ENCODE peak calls at places on chromosomes 3 and 15, in eight cellular contexts. C is breast epithelium, X is HCT116, U is suprapubic skin, V is SK-N-SH, J is sigmoid colon, N is stomach, F is spleen. M is an unnamed sample.

GRCh38 chr3:160401301-160402095 is 2.0 kb downstream of the SMC4 start:
- DNase-seq in V (no peak), N (peak), U (no peak), F (no peak), J (no peak), C (no peak), X (no peak), M (peak)

GRCh38 chr3:134883697-134884385 is 88.8 kb downstream of the EPHB1 start:
- DNase-seq in V (no peak), X (no peak), U (no peak), J (no peak), N (no peak), F (peak), C (no peak), M (no peak)

GRCh38 chr15:40843885-40844542 is at the start of gene SPINT1:
- DNase-seq in N (peak), J (no peak), C (peak), V (peak), X (no peak), F (no peak), U (no peak), M (no peak)

GRCh38 chr3:5006755-5007202 is 27.5 kb downstream of the BHLHE40 start:
- DNase-seq in V (no peak), N (no peak), J (peak), X (no peak), U (no peak), C (no peak), F (peak), M (no peak)

GRCh38 chr3:55474213-55474632 is 12.9 kb downstream of the WNT5A start:
- DNase-seq in J (no peak), F (no peak), C (no peak), U (no peak), N (no peak), X (no peak), V (no peak), M (no peak)

GRCh38 chr3:152830245-152830644 is 4.7 kb upstream of the P2RY1 start:
- DNase-seq in N (no peak), F (no peak), U (no peak), X (no peak), C (no peak), V (no peak), J (no peak), M (no peak)

GRCh38 chr3:186583820-186584219 is 13.3 kb downstream of the DNAJB11 start:
- DNase-seq in J (no peak), V (no peak), X (no peak), C (no peak), N (no peak), U (no peak), F (no peak), M (no peak)

GRCh38 chr3:48301814-48302194 is 31.7 kb downstream of the SPINK8 start:
- DNase-seq in V (peak), J (peak), N (peak), C (no peak), X (peak), U (peak), F (no peak), M (peak)

GRCh38 chr3:45343947-45344346 is 44.4 kb upstream of the LARS2 start:
- DNase-seq in X (peak), F (no peak), V (no peak), N (no peak), C (no peak), J (no peak), U (no peak), M (peak)

GRCh38 chr15:23095796-23096195 is 40.8 kb downstream of the GOLGA6L1 start:
- DNase-seq in U (no peak), N (no peak), F (no peak), C (no peak), V (no peak), J (no peak), X (no peak), M (no peak)

GRCh38 chr3:40497288-40497687 is 8.6 kb upstream of the ZNF620 start:
- DNase-seq in J (no peak), X (no peak), F (no peak), U (no peak), C (no peak), V (no peak), N (no peak), M (peak)

GRCh38 chr15:78840661-78841060 is 29.4 kb upstream of the ADAMTS7 start:
- DNase-seq in J (no peak), F (peak), U (peak), N (no peak), V (peak), X (no peak), C (no peak), M (no peak)

GRCh38 chr15:68518785-68519430 is 59.9 kb upstream of the CORO2B start:
- DNase-seq in N (no peak), F (peak), X (no peak), V (no peak), C (no peak), U (no peak), J (no peak), M (no peak)

GRCh38 chr3:82274897-82275296 is 513.5 kb upstream of the GBE1 start:
- DNase-seq in U (no peak), N (no peak), V (no peak), J (no peak), F (no peak), X (no peak), C (no peak), M (no peak)

GRCh38 chr15:95304116-95304873 is 1026.2 kb upstream of the NR2F2 start:
- DNase-seq in F (no peak), J (peak), V (no peak), C (no peak), N (no peak), X (no peak), U (no peak), M (no peak)

GRCh38 chr3:128487813-128488635 is 5.0 kb downstream of the GATA2 start:
- DNase-seq in C (peak), J (peak), V (peak), U (peak), X (peak), F (peak), N (peak), M (peak)

GRCh38 chr15:55835866-55836265 is 92.9 kb upstream of the PRTG start:
- DNase-seq in N (no peak), V (no peak), F (no peak), J (no peak), C (no peak), U (no peak), X (no peak), M (no peak)

GRCh38 chr3:143901105-143901504 is 52.8 kb upstream of the SLC9A9 start:
- DNase-seq in U (no peak), N (no peak), V (no peak), F (no peak), J (no peak), C (no peak), X (no peak), M (no peak)

GRCh38 chr3:194321666-194322640 is 29.2 kb downstream of the CPN2 start:
- DNase-seq in J (no peak), V (no peak), F (no peak), N (peak), U (no peak), X (peak), C (no peak), M (no peak)

GRCh38 chr15:64112904-64113303 is 17.1 kb downstream of the SNX1 start:
- DNase-seq in F (no peak), V (no peak), N (no peak), J (no peak), U (no peak), C (no peak), X (no peak), M (no peak)

GRCh38 chr3:189507856-189508255 is 123.3 kb upstream of the TP63 start:
- DNase-seq in J (no peak), C (no peak), X (no peak), V (no peak), U (no peak), F (no peak), N (no peak), M (no peak)

GRCh38 chr15:28246605-28247004 is 75.4 kb downstream of the HERC2 start:
- DNase-seq in U (no peak), V (no peak), C (no peak), J (no peak), N (no peak), F (no peak), X (no peak), M (no peak)

GRCh38 chr15:32824777-32825176 is 107.0 kb downstream of the GREM1 start:
- DNase-seq in F (no peak), V (no peak), C (no peak), J (no peak), X (no peak), U (no peak), N (no peak), M (peak)

GRCh38 chr3:196175116-196175625 is 36.0 kb downstream of the ZDHHC19 start:
- DNase-seq in X (no peak), F (peak), V (peak), J (no peak), U (no peak), N (no peak), C (no peak), M (no peak)

GRCh38 chr15:99058421-99058870 is 46.4 kb upstream of the SYNM start:
- DNase-seq in X (no peak), C (no peak), N (no peak), F (peak), U (no peak), J (peak), V (no peak), M (no peak)

GRCh38 chr15:101286471-101287114 is 8.5 kb downstream of the SNRPA1 start:
- DNase-seq in U (no peak), F (no peak), C (no peak), X (no peak), J (no peak), N (no peak), V (no peak), M (no peak)

GRCh38 chr3:45387636-45388348 is 584 bp upstream of the LARS2 start:
- DNase-seq in F (no peak), N (no peak), J (no peak), C (no peak), U (peak), V (no peak), X (no peak), M (no peak)

GRCh38 chr3:120198305-120198878 is 86.6 kb downstream of the GPR156 start:
- DNase-seq in J (no peak), C (no peak), U (no peak), V (no peak), X (peak), N (no peak), F (no peak), M (peak)

GRCh38 chr15:40320931-40321371 is 2.5 kb upstream of the INAFM2 start:
- DNase-seq in F (peak), V (peak), J (peak), N (peak), X (peak), U (no peak), C (no peak), M (peak)

GRCh38 chr3:9066141-9066540 is 102.9 kb upstream of the RAD18 start:
- DNase-seq in U (no peak), J (no peak), X (no peak), V (no peak), F (no peak), N (no peak), C (no peak), M (no peak)

GRCh38 chr3:10194328-10195071 is 29.8 kb downstream of the IRAK2 start:
- DNase-seq in N (no peak), V (no peak), F (peak), J (no peak), X (no peak), U (no peak), C (no peak), M (no peak)

GRCh38 chr15:42137461-42138261 is 18.8 kb downstream of the PLA2G4F start:
- DNase-seq in V (peak), N (peak), U (peak), X (peak), C (no peak), F (peak), J (peak), M (peak)

DNA sequence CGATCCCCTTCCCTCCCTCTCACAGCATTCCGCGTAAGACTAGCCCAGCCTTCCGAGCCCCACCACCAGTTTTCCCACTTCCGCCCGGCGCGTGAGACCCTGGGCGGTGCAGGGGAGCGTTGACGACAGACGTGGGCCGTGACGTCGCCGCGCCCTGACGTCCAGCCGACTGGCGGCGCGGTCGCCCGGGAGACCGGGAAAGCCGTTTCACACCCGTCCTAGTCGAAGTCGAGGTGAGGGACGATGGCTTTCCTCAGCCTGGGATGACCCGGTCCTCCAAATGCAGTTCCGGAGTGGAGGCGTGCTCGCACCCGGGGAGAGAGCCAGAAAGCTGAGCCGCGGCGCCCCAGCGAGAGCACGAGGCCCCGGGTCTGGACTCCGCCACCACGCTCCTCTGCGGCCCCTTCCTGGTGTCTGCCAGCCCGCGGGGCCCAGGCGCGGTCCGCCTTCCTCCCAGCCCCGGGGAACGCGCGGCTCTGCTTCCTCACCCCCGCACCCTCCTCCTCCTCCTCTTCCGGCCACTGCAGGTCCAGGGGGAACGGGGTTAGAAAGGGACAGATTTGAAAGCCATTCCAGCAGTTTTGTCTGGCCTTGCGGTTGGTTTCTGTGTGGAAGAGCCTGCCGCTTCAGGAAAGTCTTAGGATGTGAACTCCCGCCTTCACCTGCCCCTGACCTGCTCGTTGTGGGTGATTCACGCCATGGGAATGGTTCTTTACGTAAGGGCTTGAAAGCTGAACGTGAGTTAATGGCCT is at the start of gene LEKR1:
- DNase-seq in U (peak), F (peak), J (peak), X (peak), C (peak), N (peak), V (peak), M (peak)
- TF ChIP-seq POLR2AphosphoS5 in U (no peak), F (peak), J (peak), X (peak), C (peak), N (peak), V (peak), M (peak)

GRCh38 chr3:141941093-141941492 is 64.7 kb downstream of the ATP1B3 start:
- DNase-seq in C (no peak), F (peak), U (no peak), V (peak), X (peak), N (no peak), J (peak), M (no peak)
- TF ChIP-seq POLR2AphosphoS5 in C (no peak), F (no peak), U (no peak), V (no peak), X (no peak), N (no peak), J (no peak), M (no peak)

GRCh38 chr3:24240306-24240705 is 254.3 kb downstream of the THRB start:
- DNase-seq in V (no peak), X (no peak), J (no peak), U (no peak), C (no peak), N (no peak), F (no peak), M (no peak)

GRCh38 chr3:24242012-24242698 is 252.5 kb downstream of the THRB start:
- DNase-seq in C (no peak), V (no peak), F (no peak), N (peak), X (no peak), J (no peak), U (no peak), M (no peak)

GRCh38 chr3:24235121-24235520 is 259.5 kb downstream of the THRB start:
- DNase-seq in V (no peak), N (no peak), C (no peak), J (no peak), F (no peak), U (no peak), X (peak), M (peak)

GRCh38 chr3:24232784-24233183 is 261.9 kb downstream of the THRB start:
- DNase-seq in J (no peak), F (no peak), N (no peak), X (no peak), C (no peak), U (no peak), V (no peak), M (no peak)

GRCh38 chr3:24237971-24238767 is 256.5 kb downstream of the THRB start:
- DNase-seq in C (no peak), F (no peak), N (no peak), X (peak), V (peak), J (no peak), U (no peak), M (peak)
- TF ChIP-seq POLR2AphosphoS5 in C (no peak), F (no peak), N (peak), X (no peak), V (peak), J (no peak), U (no peak), M (no peak)

GRCh38 chr15:81091889-81092558 is 42.0 kb upstream of the CFAP161 start:
- DNase-seq in X (peak), N (no peak), J (no peak), F (no peak), U (no peak), C (no peak), V (peak), M (peak)
- TF ChIP-seq POLR2AphosphoS5 in X (peak), N (no peak), J (no peak), F (no peak), U (no peak), C (no peak), V (peak), M (no peak)

M was measured in HepG2.